ENCODE peak calls at places on chromosomes 4 and X, in ten cellular contexts. One of them, this sample, is unnamed.

GRCh38 chr4:6988016-6988715 is 55.0 kb upstream of the TADA2B start:
- DNase-seq in AG09309: no peak
- DNase-seq in heart right ventricle: no peak
- DNase-seq in epithelial cell of proximal tubule: no peak
- DNase-seq in astrocyte of the cerebellum: no peak
- DNase-seq in stomach: no peak
- DNase-seq in choroid plexus epithelial cell: no peak
- DNase-seq in MCF 10A: peak
- DNase-seq in GM20000: no peak
- DNase-seq in MM.1S: peak
- DNase-seq in this sample: no peak

GRCh38 chr4:150010525-150011126 is 67.6 kb upstream of the DCLK2 start:
- DNase-seq in MM.1S: peak
- DNase-seq in choroid plexus epithelial cell: peak
- DNase-seq in epithelial cell of proximal tubule: no peak
- DNase-seq in astrocyte of the cerebellum: peak
- DNase-seq in AG09309: no peak
- DNase-seq in GM20000: peak
- DNase-seq in MCF 10A: peak
- DNase-seq in stomach: peak
- DNase-seq in heart right ventricle: peak
- DNase-seq in this sample: no peak

GRCh38 chr4:141524116-141524515 is 112.3 kb upstream of the IL15 start:
- DNase-seq in GM20000: no peak
- DNase-seq in choroid plexus epithelial cell: no peak
- DNase-seq in epithelial cell of proximal tubule: no peak
- DNase-seq in MM.1S: no peak
- DNase-seq in heart right ventricle: no peak
- DNase-seq in AG09309: no peak
- DNase-seq in MCF 10A: no peak
- DNase-seq in stomach: no peak
- DNase-seq in astrocyte of the cerebellum: no peak
- DNase-seq in this sample: no peak

GRCh38 chrX:108309144-108309543 is 129.1 kb downstream of the COL4A6 start:
- DNase-seq in astrocyte of the cerebellum: no peak
- DNase-seq in GM20000: no peak
- DNase-seq in MM.1S: no peak
- DNase-seq in stomach: no peak
- DNase-seq in AG09309: no peak
- DNase-seq in MCF 10A: no peak
- DNase-seq in epithelial cell of proximal tubule: no peak
- DNase-seq in heart right ventricle: no peak
- DNase-seq in choroid plexus epithelial cell: peak
- DNase-seq in this sample: no peak

GRCh38 chr4:97646997-97647396 is 496.3 kb downstream of the STPG2 start:
- DNase-seq in epithelial cell of proximal tubule: no peak
- DNase-seq in heart right ventricle: peak
- DNase-seq in AG09309: no peak
- DNase-seq in choroid plexus epithelial cell: peak
- DNase-seq in stomach: no peak
- DNase-seq in GM20000: no peak
- DNase-seq in MM.1S: no peak
- DNase-seq in astrocyte of the cerebellum: peak
- DNase-seq in MCF 10A: peak
- DNase-seq in this sample: no peak

GRCh38 chrX:142327182-142327581 is 122.1 kb upstream of the MAGEC2 start:
- DNase-seq in stomach: no peak
- DNase-seq in AG09309: no peak
- DNase-seq in astrocyte of the cerebellum: no peak
- DNase-seq in heart right ventricle: no peak
- DNase-seq in epithelial cell of proximal tubule: no peak
- DNase-seq in choroid plexus epithelial cell: no peak
- DNase-seq in GM20000: no peak
- DNase-seq in MM.1S: no peak
- DNase-seq in MCF 10A: no peak
- DNase-seq in this sample: no peak

GRCh38 chr4:11446156-11446811 is 17.6 kb upstream of the HS3ST1 start:
- DNase-seq in heart right ventricle: no peak
- DNase-seq in AG09309: no peak
- DNase-seq in epithelial cell of proximal tubule: no peak
- DNase-seq in choroid plexus epithelial cell: peak
- DNase-seq in astrocyte of the cerebellum: no peak
- DNase-seq in GM20000: no peak
- DNase-seq in stomach: no peak
- DNase-seq in MM.1S: no peak
- DNase-seq in MCF 10A: peak
- DNase-seq in this sample: no peak

GRCh38 chr4:148692242-148692641 is 250.0 kb upstream of the NR3C2 start:
- DNase-seq in heart right ventricle: no peak
- DNase-seq in astrocyte of the cerebellum: no peak
- DNase-seq in AG09309: no peak
- DNase-seq in GM20000: no peak
- DNase-seq in stomach: no peak
- DNase-seq in choroid plexus epithelial cell: no peak
- DNase-seq in epithelial cell of proximal tubule: no peak
- DNase-seq in MCF 10A: no peak
- DNase-seq in MM.1S: no peak
- DNase-seq in this sample: no peak

GRCh38 chr4:2281575-2282343 is 19.9 kb upstream of the MXD4 start:
- DNase-seq in AG09309: no peak
- DNase-seq in epithelial cell of proximal tubule: no peak
- DNase-seq in GM20000: peak
- DNase-seq in astrocyte of the cerebellum: no peak
- DNase-seq in stomach: peak
- DNase-seq in MCF 10A: peak
- DNase-seq in heart right ventricle: no peak
- DNase-seq in MM.1S: peak
- DNase-seq in choroid plexus epithelial cell: no peak
- DNase-seq in this sample: no peak

GRCh38 chr4:108646706-108647105 is 3.7 kb upstream of the OSTC start:
- DNase-seq in epithelial cell of proximal tubule: no peak
- DNase-seq in MM.1S: no peak
- DNase-seq in GM20000: no peak
- DNase-seq in AG09309: no peak
- DNase-seq in heart right ventricle: no peak
- DNase-seq in choroid plexus epithelial cell: no peak
- DNase-seq in MCF 10A: no peak
- DNase-seq in astrocyte of the cerebellum: no peak
- DNase-seq in stomach: no peak
- DNase-seq in this sample: no peak

GRCh38 chr4:54545663-54546424 is 111.9 kb upstream of the KIT start:
- DNase-seq in choroid plexus epithelial cell: no peak
- DNase-seq in MM.1S: no peak
- DNase-seq in astrocyte of the cerebellum: no peak
- DNase-seq in GM20000: no peak
- DNase-seq in stomach: no peak
- DNase-seq in epithelial cell of proximal tubule: no peak
- DNase-seq in MCF 10A: no peak
- DNase-seq in AG09309: no peak
- DNase-seq in heart right ventricle: no peak
- DNase-seq in this sample: no peak

GRCh38 chr4:86380176-86380724 is 20.4 kb upstream of the MAPK10 start:
- DNase-seq in epithelial cell of proximal tubule: no peak
- DNase-seq in GM20000: no peak
- DNase-seq in MM.1S: peak
- DNase-seq in AG09309: no peak
- DNase-seq in choroid plexus epithelial cell: no peak
- DNase-seq in MCF 10A: no peak
- DNase-seq in astrocyte of the cerebellum: no peak
- DNase-seq in stomach: no peak
- DNase-seq in heart right ventricle: no peak
- DNase-seq in this sample: no peak

GRCh38 chr4:62279689-62280088 is 1079.6 kb downstream of the ADGRL3 start:
- DNase-seq in heart right ventricle: no peak
- DNase-seq in MM.1S: no peak
- DNase-seq in AG09309: no peak
- DNase-seq in epithelial cell of proximal tubule: no peak
- DNase-seq in stomach: no peak
- DNase-seq in choroid plexus epithelial cell: no peak
- DNase-seq in astrocyte of the cerebellum: no peak
- DNase-seq in GM20000: no peak
- DNase-seq in MCF 10A: no peak
- DNase-seq in this sample: no peak

GRCh38 chr4:17082186-17082585 is 183.7 kb upstream of the LDB2 start:
- DNase-seq in MM.1S: no peak
- DNase-seq in stomach: no peak
- DNase-seq in MCF 10A: no peak
- DNase-seq in astrocyte of the cerebellum: no peak
- DNase-seq in GM20000: no peak
- DNase-seq in AG09309: peak
- DNase-seq in choroid plexus epithelial cell: peak
- DNase-seq in epithelial cell of proximal tubule: no peak
- DNase-seq in heart right ventricle: no peak
- DNase-seq in this sample: no peak

GRCh38 chr4:19987746-19988145 is 264.0 kb upstream of the SLIT2 start:
- DNase-seq in epithelial cell of proximal tubule: peak
- DNase-seq in astrocyte of the cerebellum: peak
- DNase-seq in AG09309: peak
- DNase-seq in heart right ventricle: no peak
- DNase-seq in GM20000: no peak
- DNase-seq in MM.1S: no peak
- DNase-seq in choroid plexus epithelial cell: peak
- DNase-seq in MCF 10A: peak
- DNase-seq in stomach: no peak
- DNase-seq in this sample: no peak

GRCh38 chrX:13898603-13899002 is 81.7 kb upstream of the GPM6B start:
- DNase-seq in astrocyte of the cerebellum: no peak
- DNase-seq in heart right ventricle: no peak
- DNase-seq in epithelial cell of proximal tubule: no peak
- DNase-seq in choroid plexus epithelial cell: no peak
- DNase-seq in stomach: no peak
- DNase-seq in MM.1S: no peak
- DNase-seq in AG09309: no peak
- DNase-seq in MCF 10A: peak
- DNase-seq in GM20000: no peak
- DNase-seq in this sample: no peak

GRCh38 chrX:119655125-119655524 is 37.8 kb downstream of the SEPTIN6 start:
- DNase-seq in GM20000: no peak
- DNase-seq in MCF 10A: peak
- DNase-seq in MM.1S: no peak
- DNase-seq in choroid plexus epithelial cell: peak
- DNase-seq in stomach: no peak
- DNase-seq in AG09309: peak
- DNase-seq in epithelial cell of proximal tubule: no peak
- DNase-seq in heart right ventricle: peak
- DNase-seq in astrocyte of the cerebellum: peak
- DNase-seq in this sample: peak

GRCh38 chr4:75004755-75005668 is 72.1 kb downstream of the PARM1 start:
- DNase-seq in stomach: peak
- DNase-seq in MCF 10A: peak
- DNase-seq in GM20000: no peak
- DNase-seq in MM.1S: peak
- DNase-seq in epithelial cell of proximal tubule: no peak
- DNase-seq in choroid plexus epithelial cell: no peak
- DNase-seq in heart right ventricle: peak
- DNase-seq in AG09309: no peak
- DNase-seq in astrocyte of the cerebellum: no peak
- DNase-seq in this sample: no peak

GRCh38 chrX:19864736-19865135 is 22.7 kb downstream of the SH3KBP1 start:
- DNase-seq in AG09309: no peak
- DNase-seq in astrocyte of the cerebellum: no peak
- DNase-seq in stomach: no peak
- DNase-seq in MCF 10A: no peak
- DNase-seq in epithelial cell of proximal tubule: no peak
- DNase-seq in heart right ventricle: no peak
- DNase-seq in GM20000: no peak
- DNase-seq in MM.1S: no peak
- DNase-seq in choroid plexus epithelial cell: no peak
- DNase-seq in this sample: no peak

GRCh38 chrX:10615931-10616780 is 4.2 kb downstream of the MID1 start:
- DNase-seq in stomach: peak
- DNase-seq in GM20000: peak
- DNase-seq in MM.1S: no peak
- DNase-seq in epithelial cell of proximal tubule: no peak
- DNase-seq in heart right ventricle: peak
- DNase-seq in MCF 10A: peak
- DNase-seq in AG09309: no peak
- DNase-seq in astrocyte of the cerebellum: no peak
- DNase-seq in choroid plexus epithelial cell: peak
- DNase-seq in this sample: no peak

GRCh38 chr4:121138445-121138844 is 25.7 kb downstream of the TNIP3 start:
- DNase-seq in heart right ventricle: no peak
- DNase-seq in astrocyte of the cerebellum: no peak
- DNase-seq in choroid plexus epithelial cell: no peak
- DNase-seq in MM.1S: no peak
- DNase-seq in AG09309: no peak
- DNase-seq in stomach: no peak
- DNase-seq in MCF 10A: no peak
- DNase-seq in epithelial cell of proximal tubule: no peak
- DNase-seq in GM20000: no peak
- DNase-seq in this sample: no peak

GRCh38 chr4:56986192-56986591 is 7.5 kb downstream of the POLR2B start:
- DNase-seq in MM.1S: no peak
- DNase-seq in astrocyte of the cerebellum: no peak
- DNase-seq in MCF 10A: no peak
- DNase-seq in heart right ventricle: no peak
- DNase-seq in stomach: no peak
- DNase-seq in GM20000: no peak
- DNase-seq in AG09309: no peak
- DNase-seq in epithelial cell of proximal tubule: no peak
- DNase-seq in choroid plexus epithelial cell: peak
- DNase-seq in this sample: no peak
- TF ChIP-seq CTCF in MM.1S: no peak
- TF ChIP-seq CTCF in astrocyte of the cerebellum: no peak
- TF ChIP-seq CTCF in MCF 10A: no peak
- TF ChIP-seq CTCF in heart right ventricle: no peak
- TF ChIP-seq CTCF in stomach: no peak
- TF ChIP-seq CTCF in GM20000: no peak
- TF ChIP-seq CTCF in AG09309: no peak
- TF ChIP-seq CTCF in epithelial cell of proximal tubule: no peak
- TF ChIP-seq CTCF in choroid plexus epithelial cell: no peak
- TF ChIP-seq CTCF in this sample: no peak

GRCh38 chr4:48033825-48034413 is 17.3 kb downstream of the NIPAL1 start:
- DNase-seq in choroid plexus epithelial cell: peak
- DNase-seq in astrocyte of the cerebellum: no peak
- DNase-seq in stomach: peak
- DNase-seq in epithelial cell of proximal tubule: no peak
- DNase-seq in GM20000: no peak
- DNase-seq in MCF 10A: peak
- DNase-seq in heart right ventricle: no peak
- DNase-seq in MM.1S: peak
- DNase-seq in AG09309: no peak
- DNase-seq in this sample: no peak
- TF ChIP-seq CTCF in choroid plexus epithelial cell: peak
- TF ChIP-seq CTCF in astrocyte of the cerebellum: peak
- TF ChIP-seq CTCF in stomach: no peak
- TF ChIP-seq CTCF in epithelial cell of proximal tubule: peak
- TF ChIP-seq CTCF in GM20000: peak
- TF ChIP-seq CTCF in MCF 10A: peak
- TF ChIP-seq CTCF in heart right ventricle: peak
- TF ChIP-seq CTCF in MM.1S: peak
- TF ChIP-seq CTCF in AG09309: peak
- TF ChIP-seq CTCF in this sample: peak

GRCh38 chr4:166657261-166657660 is 577.0 kb downstream of the SPOCK3 start:
- DNase-seq in astrocyte of the cerebellum: peak
- DNase-seq in heart right ventricle: no peak
- DNase-seq in MCF 10A: no peak
- DNase-seq in MM.1S: no peak
- DNase-seq in AG09309: no peak
- DNase-seq in choroid plexus epithelial cell: peak
- DNase-seq in GM20000: no peak
- DNase-seq in epithelial cell of proximal tubule: no peak
- DNase-seq in stomach: no peak
- DNase-seq in this sample: no peak
- TF ChIP-seq CTCF in astrocyte of the cerebellum: no peak
- TF ChIP-seq CTCF in heart right ventricle: no peak
- TF ChIP-seq CTCF in MCF 10A: no peak
- TF ChIP-seq CTCF in MM.1S: no peak
- TF ChIP-seq CTCF in AG09309: no peak
- TF ChIP-seq CTCF in choroid plexus epithelial cell: no peak
- TF ChIP-seq CTCF in GM20000: no peak
- TF ChIP-seq CTCF in epithelial cell of proximal tubule: no peak
- TF ChIP-seq CTCF in stomach: no peak
- TF ChIP-seq CTCF in this sample: no peak

GRCh38 chr4:46274717-46275116 is 115.2 kb downstream of the GABRA2 start:
- DNase-seq in MM.1S: no peak
- DNase-seq in stomach: no peak
- DNase-seq in GM20000: no peak
- DNase-seq in MCF 10A: peak
- DNase-seq in astrocyte of the cerebellum: no peak
- DNase-seq in heart right ventricle: no peak
- DNase-seq in choroid plexus epithelial cell: peak
- DNase-seq in epithelial cell of proximal tubule: no peak
- DNase-seq in AG09309: no peak
- DNase-seq in this sample: no peak
- TF ChIP-seq CTCF in MM.1S: peak
- TF ChIP-seq CTCF in stomach: no peak
- TF ChIP-seq CTCF in GM20000: no peak
- TF ChIP-seq CTCF in MCF 10A: peak
- TF ChIP-seq CTCF in astrocyte of the cerebellum: peak
- TF ChIP-seq CTCF in heart right ventricle: peak
- TF ChIP-seq CTCF in choroid plexus epithelial cell: peak
- TF ChIP-seq CTCF in epithelial cell of proximal tubule: peak
- TF ChIP-seq CTCF in AG09309: no peak
- TF ChIP-seq CTCF in this sample: no peak

This sample was measured in CD14-positive monocyte.